ENCODE peak calls at places on chromosomes 1 and 21, in nine cellular contexts. E, L, G, B, P, M, O, W and D are unnamed samples.

GRCh38 chr1:23611601-23612327 is 52.5 kb upstream of the ID3 start:
- DNase-seq in E (no peak), L (no peak), G (no peak), B (no peak), P (no peak), M (no peak), O (no peak), W (no peak), D (no peak)

GRCh38 chr1:85818371-85818770 is 110.1 kb upstream of the ZNHIT6 start:
- DNase-seq in E (no peak), L (no peak), G (peak), B (no peak), P (no peak), M (no peak), O (no peak), W (peak), D (no peak)

GRCh38 chr1:78676996-78677395 is 27.4 kb downstream of the IFI44 start:
- DNase-seq in E (no peak), L (no peak), G (no peak), B (no peak), P (no peak), M (no peak), O (no peak), W (no peak), D (no peak)

GRCh38 chr1:68174173-68175113 is 57.9 kb downstream of the WLS start:
- DNase-seq in E (peak), L (peak), G (peak), B (no peak), P (no peak), M (no peak), O (peak), W (peak), D (peak)

GRCh38 chr1:213326666-213327317 is 275.8 kb downstream of the RPS6KC1 start:
- DNase-seq in E (peak), L (no peak), G (peak), B (no peak), P (no peak), M (no peak), O (peak), W (no peak), D (no peak)

GRCh38 chr1:87968259-87968955 is 639.7 kb downstream of the LMO4 start:
- DNase-seq in E (peak), L (peak), G (peak), B (peak), P (no peak), M (no peak), O (peak), W (no peak), D (peak)

GRCh38 chr1:5053744-5054143 is 399.3 kb downstream of the AJAP1 start:
- DNase-seq in E (no peak), L (no peak), G (no peak), B (no peak), P (no peak), M (no peak), O (no peak), W (no peak), D (no peak)

GRCh38 chr1:184021666-184022198 is 15.8 kb downstream of the COLGALT2 start:
- DNase-seq in E (no peak), L (no peak), G (no peak), B (no peak), P (no peak), M (no peak), O (no peak), W (no peak), D (no peak)

GRCh38 chr1:59237905-59238304 is 59.0 kb upstream of the FGGY start:
- DNase-seq in E (no peak), L (no peak), G (no peak), B (no peak), P (no peak), M (no peak), O (no peak), W (no peak), D (no peak)

GRCh38 chr1:21261551-21262281 is 28.5 kb downstream of the ECE1 start:
- DNase-seq in E (peak), L (peak), G (peak), B (peak), P (no peak), M (no peak), O (peak), W (peak), D (peak)

GRCh38 chr1:27630859-27631491 is 4.0 kb downstream of the FGR start:
- DNase-seq in E (peak), L (no peak), G (no peak), B (no peak), P (no peak), M (no peak), O (no peak), W (no peak), D (no peak)

GRCh38 chr1:151710187-151710586 is 6.4 kb downstream of the CELF3 start:
- DNase-seq in E (peak), L (no peak), G (no peak), B (no peak), P (no peak), M (no peak), O (no peak), W (no peak), D (no peak)

GRCh38 chr21:46427516-46427915 is 31.2 kb upstream of the DIP2A start:
- DNase-seq in E (no peak), L (no peak), G (no peak), B (no peak), P (no peak), M (no peak), O (no peak), W (no peak), D (peak)

GRCh38 chr1:107990606-107991005 is 25.6 kb upstream of the VAV3 start:
- DNase-seq in E (no peak), L (no peak), G (no peak), B (no peak), P (no peak), M (no peak), O (no peak), W (no peak), D (no peak)

GRCh38 chr1:22772054-22772453 is 61.4 kb downstream of the EPHB2 start:
- DNase-seq in E (peak), L (no peak), G (no peak), B (no peak), P (no peak), M (no peak), O (no peak), W (no peak), D (peak)

GRCh38 chr1:156539824-156540223 is 32.5 kb downstream of the IQGAP3 start:
- DNase-seq in E (no peak), L (no peak), G (no peak), B (no peak), P (no peak), M (no peak), O (no peak), W (no peak), D (no peak)

GRCh38 chr1:154822717-154823116 is 47.4 kb downstream of the KCNN3 start:
- DNase-seq in E (no peak), L (no peak), G (no peak), B (no peak), P (no peak), M (no peak), O (no peak), W (no peak), D (no peak)

GRCh38 chr1:175270361-175270760 is 77.8 kb upstream of the KIAA0040 start:
- DNase-seq in E (no peak), L (no peak), G (no peak), B (no peak), P (no peak), M (no peak), O (no peak), W (no peak), D (no peak)